ENCODE peak calls at places on chromosomes 7 and 10, in nine cellular contexts. One of them, this sample, is unnamed.

GRCh38 chr7:40800771-40801170 is 666.0 kb downstream of the SUGCT start:
- DNase-seq in HTR-8/SVneo: no peak
- DNase-seq in IMR-90: no peak
- DNase-seq in GM06990: no peak
- DNase-seq in pancreas: no peak
- DNase-seq in hepatocyte: no peak
- DNase-seq in AG09309: no peak
- DNase-seq in posterior cingulate gyrus: no peak
- DNase-seq in mammary epithelial cell: no peak
- DNase-seq in this sample: no peak

GRCh38 chr7:148265896-148266295 is 324.7 kb upstream of the C7orf33 start:
- DNase-seq in mammary epithelial cell: no peak
- DNase-seq in posterior cingulate gyrus: no peak
- DNase-seq in hepatocyte: no peak
- DNase-seq in GM06990: no peak
- DNase-seq in HTR-8/SVneo: no peak
- DNase-seq in AG09309: no peak
- DNase-seq in IMR-90: no peak
- DNase-seq in pancreas: no peak
- DNase-seq in this sample: no peak

GRCh38 chr10:33145451-33146188 is 187.6 kb upstream of the ITGB1 start:
- DNase-seq in GM06990: no peak
- DNase-seq in mammary epithelial cell: peak; percentile 64
- DNase-seq in hepatocyte: no peak
- DNase-seq in posterior cingulate gyrus: no peak
- DNase-seq in AG09309: no peak
- DNase-seq in HTR-8/SVneo: no peak
- DNase-seq in pancreas: no peak
- DNase-seq in IMR-90: no peak
- DNase-seq in this sample: no peak

GRCh38 chr7:69399038-69399800 is 199.1 kb upstream of the AUTS2 start:
- DNase-seq in HTR-8/SVneo: peak; percentile 29
- DNase-seq in IMR-90: no peak
- DNase-seq in mammary epithelial cell: no peak
- DNase-seq in GM06990: no peak
- DNase-seq in hepatocyte: no peak
- DNase-seq in posterior cingulate gyrus: peak; percentile 53
- DNase-seq in pancreas: no peak
- DNase-seq in AG09309: peak; percentile 3
- DNase-seq in this sample: no peak

GRCh38 chr7:51187941-51188340 is 128.7 kb downstream of the COBL start:
- DNase-seq in HTR-8/SVneo: no peak
- DNase-seq in AG09309: no peak
- DNase-seq in pancreas: no peak
- DNase-seq in IMR-90: no peak
- DNase-seq in GM06990: no peak
- DNase-seq in posterior cingulate gyrus: peak; percentile 69
- DNase-seq in mammary epithelial cell: no peak
- DNase-seq in hepatocyte: peak; percentile 59
- DNase-seq in this sample: no peak

GRCh38 chr10:101625821-101626412 is 37.8 kb downstream of the DPCD start:
- DNase-seq in HTR-8/SVneo: no peak
- DNase-seq in GM06990: no peak
- DNase-seq in mammary epithelial cell: no peak
- DNase-seq in pancreas: peak; percentile 14
- DNase-seq in IMR-90: no peak
- DNase-seq in posterior cingulate gyrus: no peak
- DNase-seq in AG09309: no peak
- DNase-seq in hepatocyte: no peak
- DNase-seq in this sample: no peak

GRCh38 chr7:12923971-12924370 is 236.5 kb downstream of the ARL4A start:
- DNase-seq in hepatocyte: no peak
- DNase-seq in pancreas: no peak
- DNase-seq in AG09309: no peak
- DNase-seq in IMR-90: peak; percentile 10
- DNase-seq in GM06990: no peak
- DNase-seq in mammary epithelial cell: peak; percentile 81
- DNase-seq in posterior cingulate gyrus: no peak
- DNase-seq in HTR-8/SVneo: no peak
- DNase-seq in this sample: peak; percentile 75

GRCh38 chr7:93092757-93093370 is 24.9 kb downstream of the SAMD9 start:
- DNase-seq in HTR-8/SVneo: no peak
- DNase-seq in AG09309: peak; percentile 29
- DNase-seq in pancreas: no peak
- DNase-seq in hepatocyte: no peak
- DNase-seq in mammary epithelial cell: peak; percentile 38
- DNase-seq in GM06990: no peak
- DNase-seq in posterior cingulate gyrus: no peak
- DNase-seq in IMR-90: peak; percentile 71
- DNase-seq in this sample: no peak

GRCh38 chr10:75061709-75062108 is 49.7 kb upstream of the SAMD8 start:
- DNase-seq in mammary epithelial cell: no peak
- DNase-seq in posterior cingulate gyrus: no peak
- DNase-seq in pancreas: no peak
- DNase-seq in hepatocyte: no peak
- DNase-seq in GM06990: no peak
- DNase-seq in HTR-8/SVneo: no peak
- DNase-seq in AG09309: no peak
- DNase-seq in IMR-90: no peak
- DNase-seq in this sample: no peak

GRCh38 chr7:46583606-46584005 is 662.5 kb upstream of the IGFBP3 start:
- DNase-seq in AG09309: peak; percentile 79
- DNase-seq in hepatocyte: no peak
- DNase-seq in pancreas: no peak
- DNase-seq in mammary epithelial cell: peak; percentile 74
- DNase-seq in IMR-90: no peak
- DNase-seq in posterior cingulate gyrus: no peak
- DNase-seq in HTR-8/SVneo: no peak
- DNase-seq in GM06990: no peak
- DNase-seq in this sample: no peak

GRCh38 chr10:133159611-133159949 is 439 bp upstream of the KNDC1 start:
- DNase-seq in posterior cingulate gyrus: no peak
- DNase-seq in AG09309: no peak
- DNase-seq in mammary epithelial cell: no peak
- DNase-seq in GM06990: no peak
- DNase-seq in HTR-8/SVneo: no peak
- DNase-seq in hepatocyte: no peak
- DNase-seq in IMR-90: no peak
- DNase-seq in pancreas: no peak
- DNase-seq in this sample: no peak

GRCh38 chr7:111329367-111330234 is 232.7 kb downstream of the IMMP2L start:
- DNase-seq in GM06990: no peak
- DNase-seq in AG09309: peak; percentile 0
- DNase-seq in HTR-8/SVneo: no peak
- DNase-seq in pancreas: no peak
- DNase-seq in posterior cingulate gyrus: no peak
- DNase-seq in hepatocyte: no peak
- DNase-seq in mammary epithelial cell: no peak
- DNase-seq in IMR-90: peak; percentile 33
- DNase-seq in this sample: peak; percentile 1

GRCh38 chr10:75431180-75432111 is at the start of gene LRMDA:
- DNase-seq in pancreas: peak; percentile 85
- DNase-seq in AG09309: no peak
- DNase-seq in posterior cingulate gyrus: no peak
- DNase-seq in HTR-8/SVneo: no peak
- DNase-seq in hepatocyte: peak; percentile 58
- DNase-seq in mammary epithelial cell: no peak
- DNase-seq in IMR-90: no peak
- DNase-seq in GM06990: no peak
- DNase-seq in this sample: peak; percentile 16

GRCh38 chr7:27199820-27200760 is at the start of gene HOXA13:
- DNase-seq in IMR-90: no peak
- DNase-seq in hepatocyte: peak; percentile 89
- DNase-seq in GM06990: no peak
- DNase-seq in mammary epithelial cell: peak; percentile 24
- DNase-seq in pancreas: peak; percentile 62
- DNase-seq in AG09309: no peak
- DNase-seq in HTR-8/SVneo: peak; percentile 72
- DNase-seq in posterior cingulate gyrus: no peak
- DNase-seq in this sample: no peak

GRCh38 chr10:133324857-133325260 is 11.8 kb downstream of the CALY start:
- DNase-seq in posterior cingulate gyrus: no peak
- DNase-seq in mammary epithelial cell: no peak
- DNase-seq in AG09309: no peak
- DNase-seq in GM06990: no peak
- DNase-seq in HTR-8/SVneo: no peak
- DNase-seq in hepatocyte: no peak
- DNase-seq in pancreas: peak; percentile 57
- DNase-seq in IMR-90: no peak
- DNase-seq in this sample: no peak

GRCh38 chr7:152406491-152406890 is 29.3 kb downstream of the KMT2C start:
- DNase-seq in hepatocyte: peak; percentile 14
- DNase-seq in pancreas: no peak
- DNase-seq in AG09309: no peak
- DNase-seq in HTR-8/SVneo: no peak
- DNase-seq in mammary epithelial cell: no peak
- DNase-seq in GM06990: no peak
- DNase-seq in posterior cingulate gyrus: no peak
- DNase-seq in IMR-90: no peak
- DNase-seq in this sample: no peak

GRCh38 chr10:132829403-132829802 is 43.5 kb upstream of the NKX6-2 start:
- DNase-seq in AG09309: no peak
- DNase-seq in IMR-90: no peak
- DNase-seq in mammary epithelial cell: no peak
- DNase-seq in GM06990: no peak
- DNase-seq in HTR-8/SVneo: no peak
- DNase-seq in pancreas: peak; percentile 35
- DNase-seq in hepatocyte: no peak
- DNase-seq in posterior cingulate gyrus: no peak
- DNase-seq in this sample: no peak

GRCh38 chr7:152869041-152869676 is 109.6 kb downstream of the ACTR3B start:
- DNase-seq in mammary epithelial cell: no peak
- DNase-seq in hepatocyte: no peak
- DNase-seq in GM06990: no peak
- DNase-seq in pancreas: no peak
- DNase-seq in IMR-90: no peak
- DNase-seq in AG09309: no peak
- DNase-seq in posterior cingulate gyrus: no peak
- DNase-seq in HTR-8/SVneo: no peak
- DNase-seq in this sample: no peak

GRCh38 chr10:43252166-43252784 is 14.6 kb downstream of the RASGEF1A start:
- DNase-seq in HTR-8/SVneo: no peak
- DNase-seq in pancreas: no peak
- DNase-seq in mammary epithelial cell: no peak
- DNase-seq in IMR-90: no peak
- DNase-seq in posterior cingulate gyrus: no peak
- DNase-seq in AG09309: no peak
- DNase-seq in GM06990: no peak
- DNase-seq in hepatocyte: no peak
- DNase-seq in this sample: no peak

GRCh38 chr10:86070278-86070677 is 296.3 kb downstream of the GRID1 start:
- DNase-seq in pancreas: no peak
- DNase-seq in HTR-8/SVneo: no peak
- DNase-seq in IMR-90: no peak
- DNase-seq in hepatocyte: no peak
- DNase-seq in posterior cingulate gyrus: no peak
- DNase-seq in GM06990: no peak
- DNase-seq in mammary epithelial cell: no peak
- DNase-seq in AG09309: no peak
- DNase-seq in this sample: no peak

GRCh38 chr10:119301397-119301796 is 94.0 kb downstream of the GRK5 start:
- DNase-seq in hepatocyte: no peak
- DNase-seq in IMR-90: peak; percentile 24
- DNase-seq in AG09309: no peak
- DNase-seq in posterior cingulate gyrus: no peak
- DNase-seq in mammary epithelial cell: no peak
- DNase-seq in pancreas: no peak
- DNase-seq in GM06990: no peak
- DNase-seq in HTR-8/SVneo: no peak
- DNase-seq in this sample: no peak

GRCh38 chr7:27921081-27921836 is 181.3 kb downstream of the TAX1BP1 start:
- DNase-seq in hepatocyte: peak; percentile 84
- DNase-seq in posterior cingulate gyrus: no peak
- DNase-seq in HTR-8/SVneo: peak; percentile 75
- DNase-seq in GM06990: peak; percentile 11
- DNase-seq in pancreas: no peak
- DNase-seq in AG09309: peak; percentile 94
- DNase-seq in mammary epithelial cell: peak; percentile 56
- DNase-seq in IMR-90: peak; percentile 92
- DNase-seq in this sample: peak; percentile 36

GRCh38 chr7:5282464-5283316 is at the start of gene SLC29A4:
- DNase-seq in AG09309: no peak
- DNase-seq in hepatocyte: peak; percentile 71
- DNase-seq in GM06990: no peak
- DNase-seq in pancreas: peak; percentile 83
- DNase-seq in posterior cingulate gyrus: peak; percentile 69
- DNase-seq in IMR-90: no peak
- DNase-seq in HTR-8/SVneo: peak; percentile 49
- DNase-seq in mammary epithelial cell: no peak
- DNase-seq in this sample: no peak

GRCh38 chr10:118592675-118593330 is 2.6 kb downstream of the PRLHR start:
- DNase-seq in HTR-8/SVneo: no peak
- DNase-seq in mammary epithelial cell: no peak
- DNase-seq in GM06990: no peak
- DNase-seq in posterior cingulate gyrus: no peak
- DNase-seq in hepatocyte: no peak
- DNase-seq in IMR-90: no peak
- DNase-seq in AG09309: no peak
- DNase-seq in pancreas: no peak
- DNase-seq in this sample: no peak

GRCh38 chr10:29957887-29958330 is 101.5 kb downstream of the JCAD start:
- DNase-seq in pancreas: peak; percentile 69
- DNase-seq in GM06990: no peak
- DNase-seq in mammary epithelial cell: no peak
- DNase-seq in posterior cingulate gyrus: no peak
- DNase-seq in IMR-90: no peak
- DNase-seq in AG09309: no peak
- DNase-seq in HTR-8/SVneo: peak; percentile 43
- DNase-seq in hepatocyte: no peak
- DNase-seq in this sample: no peak

GRCh38 chr7:27111753-27112277 is 9.3 kb upstream of the HOXA2 start:
- DNase-seq in IMR-90: peak; percentile 39
- DNase-seq in GM06990: no peak
- DNase-seq in mammary epithelial cell: no peak
- DNase-seq in pancreas: no peak
- DNase-seq in HTR-8/SVneo: no peak
- DNase-seq in AG09309: no peak
- DNase-seq in posterior cingulate gyrus: no peak
- DNase-seq in hepatocyte: no peak
- DNase-seq in this sample: no peak

GRCh38 chr7:72278550-72278949 is 133.6 kb downstream of the CALN1 start:
- DNase-seq in AG09309: no peak
- DNase-seq in IMR-90: no peak
- DNase-seq in HTR-8/SVneo: no peak
- DNase-seq in mammary epithelial cell: no peak
- DNase-seq in posterior cingulate gyrus: no peak
- DNase-seq in pancreas: no peak
- DNase-seq in GM06990: no peak
- DNase-seq in hepatocyte: no peak
- DNase-seq in this sample: no peak

GRCh38 chr10:125076891-125077643 is 83.3 kb downstream of the CTBP2 start:
- DNase-seq in hepatocyte: no peak
- DNase-seq in mammary epithelial cell: no peak
- DNase-seq in HTR-8/SVneo: no peak
- DNase-seq in GM06990: no peak
- DNase-seq in pancreas: peak; percentile 22
- DNase-seq in posterior cingulate gyrus: no peak
- DNase-seq in IMR-90: peak; percentile 75
- DNase-seq in AG09309: no peak
- DNase-seq in this sample: no peak

GRCh38 chr7:14048889-14049288 is 59.4 kb upstream of the ETV1 start:
- DNase-seq in mammary epithelial cell: no peak
- DNase-seq in IMR-90: no peak
- DNase-seq in pancreas: no peak
- DNase-seq in hepatocyte: no peak
- DNase-seq in posterior cingulate gyrus: no peak
- DNase-seq in HTR-8/SVneo: no peak
- DNase-seq in GM06990: no peak
- DNase-seq in AG09309: no peak
- DNase-seq in this sample: no peak

GRCh38 chr10:103558916-103559315 is 65.4 kb downstream of the NEURL1 start:
- DNase-seq in hepatocyte: no peak
- DNase-seq in posterior cingulate gyrus: no peak
- DNase-seq in GM06990: no peak
- DNase-seq in IMR-90: no peak
- DNase-seq in pancreas: no peak
- DNase-seq in HTR-8/SVneo: no peak
- DNase-seq in AG09309: no peak
- DNase-seq in mammary epithelial cell: no peak
- DNase-seq in this sample: no peak

GRCh38 chr7:99379043-99379577 is 4.6 kb downstream of the ARPC1B start:
- DNase-seq in HTR-8/SVneo: no peak
- DNase-seq in mammary epithelial cell: peak; percentile 88
- DNase-seq in posterior cingulate gyrus: no peak
- DNase-seq in pancreas: no peak
- DNase-seq in hepatocyte: peak; percentile 61
- DNase-seq in IMR-90: peak; percentile 88
- DNase-seq in GM06990: peak; percentile 59
- DNase-seq in AG09309: peak; percentile 91
- DNase-seq in this sample: peak; percentile 71